ENCODE peak calls at places on chromosome 18, in nine cellular contexts. R, O, S, G, D, K, V, C and N are unnamed samples.
A peak's percentile ranks its signal among the peaks of the same experiment; 100 is the strongest.

GRCh38 chr18:3935316-3935715 is 485.3 kb downstream of the TGIF1 start:
- DNase-seq in K (no peak), S (peak; percentile 33), O (no peak), C (no peak), D (no peak), G (no peak), V (no peak), R (no peak), N (no peak)

GRCh38 chr18:61706516-61706915 is 186.3 kb downstream of the RNF152 start:
- DNase-seq in K (no peak), R (no peak), O (no peak), G (no peak), D (no peak), V (no peak), S (no peak), C (no peak), N (no peak)

GRCh38 chr18:76494181-76494540 is 881 bp downstream of the ZNF516 start:
- DNase-seq in V (peak; percentile 55), O (peak; percentile 29), D (no peak), G (no peak), R (no peak), K (no peak), C (peak; percentile 37), S (peak; percentile 43), N (peak; percentile 87)

GRCh38 chr18:57154389-57154788 is 7.5 kb downstream of the BOD1L2 start:
- DNase-seq in D (no peak), V (no peak), G (no peak), K (no peak), O (no peak), S (no peak), C (peak; percentile 32), R (no peak), N (no peak)

GRCh38 chr18:68840554-68841263 is 42.8 kb downstream of the CCDC102B start:
- DNase-seq in V (no peak), D (peak; percentile 58), K (no peak), R (peak; percentile 30), S (peak; percentile 97), O (no peak), C (peak; percentile 49), G (no peak), N (peak; percentile 66)

GRCh38 chr18:46632401-46633089 is 24.5 kb downstream of the LOXHD1 start:
- DNase-seq in G (no peak), V (peak; percentile 33), S (peak; percentile 17), C (no peak), D (peak; percentile 36), O (no peak), R (no peak), K (no peak), N (no peak)

GRCh38 chr18:43651067-43651466 is 373.8 kb upstream of the SYT4 start:
- DNase-seq in C (no peak), V (no peak), S (no peak), K (no peak), D (no peak), O (no peak), R (no peak), G (no peak), N (no peak)

GRCh38 chr18:68355637-68356036 is 359.3 kb downstream of the TMX3 start:
- DNase-seq in K (no peak), D (no peak), S (no peak), O (no peak), R (no peak), C (no peak), G (no peak), V (no peak), N (no peak)

GRCh38 chr18:29556070-29556469 is 1379.1 kb upstream of the CDH2 start:
- DNase-seq in V (no peak), R (no peak), G (no peak), D (no peak), K (no peak), C (no peak), O (no peak), S (no peak), N (no peak)

GRCh38 chr18:48843162-48843561 is 107.6 kb downstream of the SMAD7 start:
- DNase-seq in O (no peak), G (no peak), C (no peak), D (no peak), V (no peak), S (no peak), R (no peak), K (no peak), N (no peak)

GRCh38 chr18:77112161-77112801 is 20.3 kb downstream of the MBP start:
- DNase-seq in C (no peak), G (no peak), R (no peak), O (no peak), V (peak; percentile 15), S (no peak), K (no peak), D (no peak), N (peak; percentile 39)

DNA sequence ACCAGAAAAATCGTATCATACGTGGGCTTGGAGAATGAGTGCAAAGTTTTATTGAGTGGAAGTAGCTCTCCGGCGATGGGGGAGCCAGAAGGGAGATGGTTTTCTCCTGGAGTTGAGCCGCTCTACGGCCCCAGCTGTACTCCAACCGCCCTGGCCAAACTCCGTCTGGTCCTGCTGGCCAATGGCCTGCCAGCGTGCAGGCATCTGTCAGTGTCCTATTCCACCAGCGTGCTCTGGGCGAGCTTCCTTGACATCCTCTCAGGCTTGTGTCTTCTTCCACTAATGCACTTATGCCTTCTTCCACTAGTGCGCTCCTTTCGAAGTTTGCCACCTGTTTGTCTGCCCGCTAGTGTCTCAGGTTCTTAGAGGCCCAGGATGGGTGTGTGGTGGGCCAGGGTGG is 345.5 kb upstream of the CDH19 start:
- DNase-seq in D (no peak), C (no peak), S (no peak), V (no peak), K (no peak), R (no peak), G (no peak), O (no peak), N (no peak)
- TF ChIP-seq POLR2A in D (no peak), C (no peak), S (no peak), V (no peak), K (no peak), R (no peak), G (no peak), O (no peak), N (no peak)

GRCh38 chr18:55841314-55841713 is 253.3 kb upstream of the TCF4 start:
- DNase-seq in K (no peak), S (no peak), R (no peak), O (no peak), D (no peak), C (no peak), V (no peak), G (no peak), N (no peak)

GRCh38 chr18:55840601-55841170 is 252.7 kb upstream of the TCF4 start:
- DNase-seq in C (no peak), K (no peak), S (no peak), D (no peak), O (no peak), R (no peak), V (no peak), G (no peak), N (no peak)

GRCh38 chr18:55838322-55838721 is 250.3 kb upstream of the TCF4 start:
- DNase-seq in V (no peak), R (no peak), C (no peak), O (no peak), K (no peak), S (no peak), G (no peak), D (no peak), N (no peak)

GRCh38 chr18:55838841-55839240 is 250.8 kb upstream of the TCF4 start:
- DNase-seq in S (peak; percentile 44), C (no peak), V (no peak), K (no peak), O (no peak), G (no peak), D (no peak), R (no peak), N (no peak)

DNA sequence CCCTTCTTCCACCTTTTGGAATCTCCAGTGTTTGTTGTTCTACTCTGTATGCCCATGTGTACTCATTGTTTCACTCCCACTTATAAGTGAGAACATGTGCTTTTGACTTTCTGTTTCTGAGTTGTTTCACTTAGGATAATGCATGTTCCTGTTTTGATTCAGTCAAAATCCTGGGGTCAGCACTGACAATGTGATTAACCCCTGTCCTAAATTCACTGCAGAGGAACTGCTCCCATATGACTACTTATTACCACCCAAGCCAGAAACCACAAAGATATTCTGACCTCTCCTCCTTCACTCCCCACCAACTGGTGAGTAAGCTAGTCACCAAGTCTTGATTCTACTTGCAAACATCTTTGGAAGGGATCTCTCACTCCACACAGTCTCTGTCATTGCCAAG is 251.4 kb upstream of the TCF4 start:
- DNase-seq in K (no peak), R (no peak), O (no peak), C (no peak), G (no peak), D (no peak), S (peak; percentile 75), V (no peak), N (no peak)
- H3K4me3 ChIP-seq in K (no peak overlapping the region), R (no peak overlapping the region), O (no peak overlapping the region), C (no peak overlapping the region), G (no peak overlapping the region), D (no peak overlapping the region), S (no peak overlapping the region), V (no peak overlapping the region), N (no peak overlapping the region)

GRCh38 chr18:58657494-58657893 is 13.8 kb upstream of the MALT1 start:
- DNase-seq in D (no peak), R (no peak), C (no peak), O (no peak), G (no peak), V (no peak), S (no peak), K (no peak), N (no peak)

GRCh38 chr18:58662118-58662517 is 9.1 kb upstream of the MALT1 start:
- DNase-seq in S (no peak), C (no peak), O (peak; percentile 58), D (no peak), G (no peak), R (no peak), V (no peak), K (no peak), N (no peak)

GRCh38 chr18:58660915-58661314 is 10.3 kb upstream of the MALT1 start:
- DNase-seq in V (no peak), K (no peak), D (no peak), S (no peak), R (no peak), O (no peak), C (no peak), G (no peak), N (no peak)

GRCh38 chr18:58661423-58661822 is 9.8 kb upstream of the MALT1 start:
- DNase-seq in G (no peak), O (no peak), S (peak; percentile 38), D (no peak), C (no peak), K (no peak), V (no peak), R (no peak), N (no peak)

GRCh38 chr18:58659691-58660090 is 11.6 kb upstream of the MALT1 start:
- DNase-seq in C (no peak), S (no peak), O (no peak), D (no peak), V (no peak), R (no peak), G (no peak), K (no peak), N (no peak)
- TF ChIP-seq POLR2A in C (no peak), S (no peak), O (no peak), D (no peak), V (no peak), R (no peak), G (no peak), K (no peak), N (no peak)

DNA sequence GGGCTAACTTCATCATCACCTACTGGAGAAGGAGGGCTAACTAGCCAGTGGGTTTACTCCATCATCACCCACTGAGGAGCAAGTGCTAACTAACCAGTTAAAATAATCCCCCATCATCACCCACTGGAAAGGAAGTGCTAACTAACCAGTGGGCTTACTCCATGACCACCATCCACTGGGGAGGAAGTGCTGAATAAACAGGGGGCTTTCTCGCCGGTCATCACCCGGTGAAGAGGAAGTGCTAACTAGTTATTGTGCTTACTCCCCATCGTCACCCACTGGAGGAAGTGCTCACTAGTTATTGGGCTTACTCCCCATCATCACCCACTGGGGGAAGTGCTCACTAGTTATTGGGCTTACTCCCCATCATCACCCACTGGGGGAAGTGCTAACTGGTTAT is 124.4 kb upstream of the SALL3 start:
- DNase-seq in S (no peak), R (no peak), D (no peak), C (no peak), O (no peak), G (no peak), K (no peak), V (no peak), N (no peak)
- H3K4me3 ChIP-seq in S (no peak overlapping the region), R (no peak overlapping the region), D (no peak overlapping the region), C (no peak overlapping the region), O (no peak overlapping the region), G (no peak overlapping the region), K (no peak overlapping the region), V (no peak overlapping the region), N (no peak overlapping the region)